ENCODE peak calls at places on chromosomes 6 and 20, in eight cellular contexts. J, Z, I, C, Q, Y, K and B are unnamed samples.
A peak's percentile ranks its signal among the peaks of the same experiment; 100 is the strongest.

GRCh38 chr6:6546318-6547110 is 42.0 kb upstream of the LY86 start:
- DNase-seq in Z (peak; percentile 69), Y (peak; percentile 63), K (no peak), C (no peak), J (peak; percentile 28), I (peak; percentile 29), Q (peak; percentile 64), B (peak; percentile 30)

GRCh38 chr20:63825331-63826118 is 5.5 kb downstream of the ZBTB46 start:
- DNase-seq in C (no peak), Q (no peak), Z (no peak), Y (no peak), I (no peak), J (no peak), K (no peak), B (no peak)

GRCh38 chr6:24549674-24550418 is 55.1 kb downstream of the ALDH5A1 start:
- DNase-seq in Z (peak; percentile 51), Y (no peak), K (no peak), I (no peak), C (no peak), J (no peak), Q (no peak), B (no peak)

GRCh38 chr6:159742165-159742564 is 14.9 kb downstream of the WTAP start:
- DNase-seq in K (no peak), C (no peak), I (no peak), Z (no peak), Y (no peak), J (no peak), Q (no peak), B (no peak)

GRCh38 chr6:13436691-13437568 is 50.5 kb downstream of the GFOD1 start:
- DNase-seq in I (no peak), Y (no peak), K (no peak), J (no peak), Q (no peak), C (no peak), Z (no peak), B (no peak)

GRCh38 chr6:131766631-131767030 is 41.2 kb upstream of the ENPP1 start:
- DNase-seq in C (no peak), Y (no peak), K (no peak), J (no peak), Z (no peak), I (no peak), Q (no peak), B (no peak)

GRCh38 chr6:34455831-34456230 is 10.0 kb upstream of the PACSIN1 start:
- DNase-seq in K (no peak), C (no peak), J (no peak), Z (no peak), Q (no peak), I (no peak), Y (no peak), B (no peak)

GRCh38 chr6:35497571-35498406 is 910 bp upstream of the TEAD3 start:
- DNase-seq in Q (peak; percentile 66), I (peak; percentile 87), K (no peak), J (peak; percentile 29), Y (peak; percentile 78), Z (no peak), C (peak; percentile 86), B (peak; percentile 58)

GRCh38 chr6:38387994-38388393 is 251.7 kb downstream of the BTBD9 start:
- DNase-seq in I (peak; percentile 71), Y (peak; percentile 43), Q (no peak), Z (no peak), J (no peak), K (no peak), C (no peak), B (no peak)

GRCh38 chr6:27791182-27791939 is 120.8 kb downstream of the OR2B2 start:
- DNase-seq in I (peak; percentile 93), Y (peak; percentile 83), Z (peak; percentile 55), J (no peak), K (no peak), C (peak; percentile 68), Q (peak; percentile 65), B (peak; percentile 34)